ENCODE peak calls at places on chromosomes 11 and 22, in five cellular contexts. D, G, C, X and U are unnamed samples.
A peak's percentile ranks its signal among the peaks of the same experiment; 100 is the strongest.

GRCh38 chr11:34999453-34999852 is 83.0 kb downstream of the PDHX start:
- DNase-seq in D (no peak), G (no peak), C (no peak), X (no peak), U (no peak)

GRCh38 chr11:88231894-88232482 is 56.7 kb upstream of the RAB38 start:
- DNase-seq in D (peak; percentile 20), G (no peak), C (peak; percentile 40), X (no peak), U (peak; percentile 65)

GRCh38 chr22:46056169-46057041 is 79.4 kb upstream of the WNT7B start:
- DNase-seq in D (peak; percentile 63), G (no peak), C (no peak), X (peak; percentile 14), U (no peak)

GRCh38 chr11:13772223-13773046 is 104.0 kb downstream of the FAR1 start:
- DNase-seq in D (peak; percentile 38), G (no peak), C (peak; percentile 62), X (no peak), U (peak; percentile 80)

GRCh38 chr22:46674367-46674781 is 54.2 kb downstream of the GRAMD4 start:
- DNase-seq in D (no peak), G (peak; percentile 52), C (no peak), X (peak; percentile 61), U (no peak)

GRCh38 chr11:126636911-126637799 is 281.7 kb downstream of the ST3GAL4 start:
- DNase-seq in D (peak; percentile 86), G (no peak), C (peak; percentile 85), X (no peak), U (peak; percentile 26)

GRCh38 chr11:102793677-102794290 is 4.2 kb downstream of the MMP1 start:
- DNase-seq in D (no peak), G (no peak), C (no peak), X (no peak), U (no peak)

GRCh38 chr11:122305018-122305417 is 189.0 kb upstream of the BLID start:
- DNase-seq in D (no peak), G (no peak), C (no peak), X (no peak), U (no peak)

GRCh38 chr11:121117753-121118152 is 16.7 kb downstream of the TECTA start:
- DNase-seq in D (no peak), G (no peak), C (no peak), X (no peak), U (no peak)

GRCh38 chr11:69351460-69351859 is 57.5 kb downstream of the MYEOV start:
- DNase-seq in D (peak; percentile 83), G (no peak), C (peak; percentile 85), X (no peak), U (peak; percentile 77)

DNA sequence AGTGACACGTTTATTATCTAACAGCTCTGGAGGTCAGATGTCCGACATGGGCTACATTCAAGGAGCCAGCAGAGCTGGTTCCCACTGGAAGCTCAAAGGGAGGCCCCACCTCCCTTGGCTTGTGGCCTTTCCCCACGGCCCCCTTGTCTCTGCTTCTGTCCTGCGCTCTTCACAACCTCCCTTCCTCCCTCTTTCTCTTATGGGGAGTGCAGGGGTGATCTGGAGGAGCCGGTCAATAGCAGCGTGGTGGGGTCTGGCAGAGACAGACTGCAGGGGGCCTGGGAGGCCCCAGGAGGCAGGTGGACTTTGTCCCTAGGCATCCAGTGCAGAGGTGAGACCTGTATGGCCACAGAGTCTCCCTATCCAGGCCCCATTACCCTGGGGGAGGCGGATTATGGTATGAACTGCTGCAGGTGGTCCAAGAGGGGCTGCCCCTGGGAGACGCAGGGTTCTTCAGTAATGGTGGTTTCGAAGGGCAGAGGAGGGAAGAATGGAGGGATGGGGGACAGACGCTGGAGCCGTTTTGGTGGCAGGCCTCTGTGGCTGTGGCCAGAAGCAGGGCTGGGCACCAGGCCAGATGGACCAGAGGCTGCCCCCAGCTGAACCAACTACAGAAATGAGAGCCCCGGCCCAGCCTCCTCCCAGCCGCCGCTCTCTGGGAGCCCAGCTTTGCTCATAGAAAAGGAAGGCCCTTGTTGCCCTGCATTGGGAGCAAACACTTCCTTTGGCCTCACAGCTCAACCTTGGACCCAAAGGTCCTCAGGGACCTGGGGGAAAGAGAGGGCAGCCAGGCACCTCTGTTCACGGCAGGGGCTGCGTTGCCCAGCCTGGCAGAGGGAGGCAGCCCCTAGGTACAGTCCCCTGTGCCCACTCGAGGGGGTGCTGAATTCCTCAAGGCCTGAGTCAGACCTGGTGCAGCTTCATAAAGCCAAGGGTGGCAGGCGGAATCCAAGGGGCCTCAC is 30.8 kb upstream of the KCNQ1OT1 start:
- DNase-seq in D (no peak), G (no peak), C (no peak), X (no peak), U (no peak)
- TF ChIP-seq CTCF in D (no peak), G (no peak), C (no peak), X (no peak), U (no peak)

DNA sequence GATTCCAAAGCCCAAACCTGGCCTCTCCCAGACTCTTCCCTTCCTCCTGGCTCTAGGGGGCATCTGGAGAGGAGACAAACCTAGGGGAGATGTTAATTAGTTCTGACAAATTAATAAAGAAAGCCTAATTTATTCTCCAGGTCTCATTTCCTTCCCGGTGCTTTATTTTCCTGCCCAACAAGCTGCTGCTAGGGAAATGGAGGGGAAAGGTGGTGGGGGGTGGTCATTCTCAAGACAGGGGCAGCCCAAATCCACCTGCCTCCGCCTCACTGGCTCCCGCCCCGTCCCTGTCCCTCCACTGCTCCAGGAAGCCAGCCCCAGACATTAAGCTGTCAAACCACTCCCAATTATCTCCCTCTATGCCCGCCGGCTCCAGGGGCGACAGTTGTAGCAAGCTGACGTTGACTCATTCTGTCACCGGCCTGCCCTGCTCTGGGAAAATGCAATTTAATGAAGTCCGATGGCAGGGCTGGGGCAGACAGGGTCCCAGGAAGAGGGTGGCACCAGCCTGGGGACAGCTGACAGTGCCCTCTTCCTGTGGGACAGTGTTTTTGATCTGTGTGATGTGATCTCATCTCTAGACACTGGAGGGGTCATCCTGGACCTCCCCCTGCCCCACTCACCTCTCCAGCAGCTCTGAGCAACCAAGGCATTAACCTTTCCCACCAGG is 27.3 kb downstream of the NECTIN1 start:
- DNase-seq in D (no peak), G (no peak), C (no peak), X (no peak), U (no peak)
- H3K4me3 ChIP-seq in D (no peak overlapping the region), G (no peak overlapping the region), C (no peak overlapping the region), X (no peak overlapping the region), U (no peak overlapping the region)

DNA sequence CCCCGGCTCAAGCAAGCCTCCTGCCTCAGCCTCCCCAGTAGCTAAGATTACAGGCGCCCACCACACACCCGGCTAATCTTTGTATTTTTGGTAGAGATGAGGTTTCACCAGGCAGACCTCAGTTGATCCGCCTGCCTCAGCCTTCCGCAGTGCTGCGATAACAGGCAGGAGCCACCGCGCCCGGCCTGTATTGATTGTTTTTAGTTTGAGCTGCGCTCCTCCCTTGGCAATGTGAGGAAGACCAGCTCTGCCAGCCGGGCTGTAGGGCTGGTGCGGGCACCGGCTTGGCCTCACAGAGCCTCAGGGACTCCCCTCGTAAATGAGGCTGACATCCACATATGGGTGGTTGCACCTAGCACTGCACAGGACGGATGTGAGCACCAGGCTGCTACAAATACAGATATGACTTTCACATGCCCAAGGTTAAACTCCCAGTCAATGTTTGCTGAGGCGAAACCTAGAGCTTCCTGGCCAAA is 7.5 kb upstream of the SLC2A11 start:
- DNase-seq in D (no peak), G (no peak), C (no peak), X (no peak), U (no peak)
- TF ChIP-seq CTCF in D (no peak), G (no peak), C (no peak), X (no peak), U (no peak)

DNA sequence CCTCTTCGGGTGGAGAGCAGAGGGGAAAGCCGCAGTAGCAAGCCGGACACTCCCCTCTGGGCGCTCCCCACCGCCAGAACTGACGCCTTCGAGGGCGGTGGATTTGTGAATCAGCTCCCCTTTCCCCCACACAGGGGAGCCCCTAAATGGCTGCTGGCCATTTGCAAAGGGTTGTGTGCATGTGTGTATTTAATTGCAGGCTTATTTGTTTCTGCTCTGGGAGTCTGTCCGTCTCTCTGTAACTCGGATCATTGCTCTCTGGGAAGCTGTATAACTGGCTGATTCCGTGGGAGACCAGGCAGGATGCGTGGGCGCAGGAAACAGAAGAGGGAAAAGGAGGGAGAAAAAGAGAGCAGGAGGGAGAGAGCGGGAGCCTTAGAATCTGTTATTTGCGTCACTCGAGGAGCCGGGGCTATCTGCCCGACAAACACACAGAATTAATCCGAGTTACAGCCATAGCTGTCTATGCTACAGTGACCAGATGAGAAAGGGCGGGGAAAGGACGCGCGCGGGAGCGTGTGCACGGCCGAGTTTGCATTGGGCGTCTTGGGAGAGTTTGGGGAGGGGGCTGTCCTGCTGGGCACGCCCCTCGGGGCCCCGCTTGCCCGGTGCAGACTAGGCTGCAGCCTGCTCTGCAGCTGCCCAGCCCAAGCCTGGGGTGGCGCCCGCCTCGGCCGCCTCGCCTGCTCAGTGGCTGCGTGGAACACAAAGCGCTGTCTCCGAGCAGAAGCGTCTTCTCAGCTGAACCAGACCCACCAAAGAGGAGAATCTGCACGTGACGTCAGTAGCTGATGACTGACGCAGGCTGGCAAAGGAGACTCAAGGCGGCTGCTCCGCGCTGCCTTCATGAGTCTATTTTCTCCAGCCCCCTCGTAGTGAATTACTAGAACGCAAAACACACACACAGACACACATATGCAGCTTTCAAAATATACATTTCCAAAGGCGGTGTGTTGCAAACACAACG is 105.3 kb upstream of the HSD17B12 start:
- DNase-seq in D (peak; percentile 58), G (no peak), C (peak; percentile 82), X (no peak), U (peak; percentile 68)
- H3K4me3 ChIP-seq in D (peak overlapping the region; percentile 53), G (no peak overlapping the region), C (peak overlapping the region; percentile 23), X (no peak overlapping the region), U (peak overlapping the region; percentile 13)

GRCh38 chr22:22380098-22381030 is 128.2 kb downstream of the ZNF280B start:
- DNase-seq in D (no peak), G (no peak), C (no peak), X (peak; percentile 61), U (no peak)
- TF ChIP-seq CTCF in D (no peak), G (no peak), C (no peak), X (no peak), U (no peak)

GRCh38 chr11:46380340-46381045 is 976 bp upstream of the MDK start:
- DNase-seq in D (no peak), G (peak; percentile 38), C (no peak), X (peak; percentile 87), U (peak; percentile 49)
- H3K4me3 ChIP-seq in D (peak overlapping the region; percentile 53), G (peak overlapping the region; percentile 62), C (peak overlapping the region; percentile 33), X (peak overlapping the region; percentile 83), U (peak overlapping the region; percentile 52)

GRCh38 chr22:18990355-18991137 is 54.5 kb upstream of the PRODH start:
- DNase-seq in D (no peak), G (no peak), C (no peak), X (no peak), U (no peak)

GRCh38 chr22:18985761-18986160 is 49.7 kb upstream of the PRODH start:
- DNase-seq in D (no peak), G (no peak), C (no peak), X (no peak), U (no peak)

GRCh38 chr22:18984564-18984963 is 48.5 kb upstream of the PRODH start:
- DNase-seq in D (no peak), G (no peak), C (no peak), X (no peak), U (no peak)

GRCh38 chr22:18988958-18989357 is 52.9 kb upstream of the PRODH start:
- DNase-seq in D (no peak), G (no peak), C (no peak), X (no peak), U (no peak)

GRCh38 chr22:18987765-18988164 is 51.7 kb upstream of the PRODH start:
- DNase-seq in D (no peak), G (no peak), C (no peak), X (no peak), U (no peak)
- TF ChIP-seq CTCF in D (peak; percentile 36), G (no peak), C (peak; percentile 25), X (peak; percentile 25), U (peak; percentile 33)